ENCODE peak calls at places on chromosome 14, in seven cellular contexts. V is heart left ventricle; T is breast epithelium; N is tibial nerve; D is foreskin fibroblast; A is CD8-positive, alpha-beta memory T cell; B is effector memory CD4-positive, alpha-beta T cell. P is an unnamed sample.

GRCh38 chr14:55301722-55302121 is 30.5 kb downstream of the FBXO34 start:
- DNase-seq in T (no peak), D (peak), N (no peak), B (no peak), V (no peak), A (no peak), P (no peak)

GRCh38 chr14:52325632-52326031 is 11.5 kb downstream of the PTGER2 start:
- DNase-seq in N (no peak), D (no peak), T (no peak), V (no peak), A (no peak), B (no peak), P (no peak)

GRCh38 chr14:88422919-88423318 is 37.5 kb downstream of the SPATA7 start:
- DNase-seq in T (no peak), N (no peak), D (peak), A (no peak), V (no peak), B (no peak), P (no peak)

GRCh38 chr14:91146661-91147060 is 32.8 kb downstream of the DGLUCY start:
- DNase-seq in T (no peak), D (no peak), A (no peak), V (no peak), B (no peak), N (no peak), P (no peak)

GRCh38 chr14:65334765-65335411 is 77.6 kb upstream of the FUT8 start:
- DNase-seq in T (no peak), V (no peak), N (no peak), A (no peak), D (peak), B (no peak), P (peak)

GRCh38 chr14:36553650-36554260 is 28.7 kb downstream of the NKX2-8 start:
- DNase-seq in D (peak), T (no peak), N (peak), A (no peak), V (no peak), B (no peak), P (peak)

GRCh38 chr14:80974338-80975078 is 19.1 kb downstream of the TSHR start:
- DNase-seq in T (no peak), D (peak), B (no peak), N (no peak), A (no peak), V (no peak), P (no peak)

GRCh38 chr14:48805315-48805714 is 780.9 kb downstream of the RPS29 start:
- DNase-seq in N (no peak), V (no peak), A (no peak), D (no peak), T (no peak), B (no peak), P (peak)

GRCh38 chr14:33876274-33876673 is 74.6 kb downstream of the EGLN3 start:
- DNase-seq in B (no peak), A (no peak), V (no peak), T (no peak), D (no peak), N (no peak), P (no peak)

DNA sequence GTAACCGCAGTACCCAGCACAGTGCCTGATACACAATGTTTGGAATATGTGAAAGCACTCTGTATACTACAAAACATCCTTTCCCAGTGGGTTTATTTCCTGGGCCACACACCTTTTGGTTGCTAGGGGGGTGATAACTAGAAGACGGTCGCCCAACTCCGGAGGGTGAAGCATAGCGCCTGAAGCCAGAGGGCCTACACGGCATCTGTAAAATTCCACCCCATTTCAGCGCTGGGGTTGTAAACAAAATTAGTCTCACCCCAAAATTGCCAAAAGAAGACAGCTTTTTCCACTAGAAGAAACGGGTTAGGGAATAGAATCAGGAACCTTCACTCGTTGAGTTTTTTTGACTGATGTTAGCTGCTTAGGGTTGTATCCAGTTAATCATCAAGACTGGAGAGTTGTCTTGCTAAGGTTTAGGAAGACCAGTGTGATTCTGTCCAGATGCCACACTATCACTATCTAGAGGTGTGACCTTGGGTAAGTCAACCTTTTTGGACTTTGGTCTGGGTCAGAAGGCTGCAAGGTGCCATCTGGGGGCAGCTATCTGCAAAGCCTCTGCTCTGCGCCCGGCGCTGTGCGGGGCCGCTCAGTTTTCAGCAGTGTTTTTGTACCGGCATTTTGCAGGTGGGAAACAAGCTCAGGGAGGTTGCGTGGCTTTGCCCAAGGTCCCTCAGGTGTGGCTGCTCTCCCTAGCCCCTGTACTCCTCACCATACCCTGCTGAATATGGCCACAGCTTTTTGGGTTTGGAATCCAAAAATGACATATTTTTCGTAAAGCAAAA is 1.3 kb downstream of the ZNF839 start:
- DNase-seq in V (no peak), A (no peak), D (no peak), T (no peak), N (no peak), B (no peak), P (no peak)
- H3K4me3 ChIP-seq in V (no peak), A (peak), D (peak), T (peak), N (peak), B (no peak), P (no peak)

DNA sequence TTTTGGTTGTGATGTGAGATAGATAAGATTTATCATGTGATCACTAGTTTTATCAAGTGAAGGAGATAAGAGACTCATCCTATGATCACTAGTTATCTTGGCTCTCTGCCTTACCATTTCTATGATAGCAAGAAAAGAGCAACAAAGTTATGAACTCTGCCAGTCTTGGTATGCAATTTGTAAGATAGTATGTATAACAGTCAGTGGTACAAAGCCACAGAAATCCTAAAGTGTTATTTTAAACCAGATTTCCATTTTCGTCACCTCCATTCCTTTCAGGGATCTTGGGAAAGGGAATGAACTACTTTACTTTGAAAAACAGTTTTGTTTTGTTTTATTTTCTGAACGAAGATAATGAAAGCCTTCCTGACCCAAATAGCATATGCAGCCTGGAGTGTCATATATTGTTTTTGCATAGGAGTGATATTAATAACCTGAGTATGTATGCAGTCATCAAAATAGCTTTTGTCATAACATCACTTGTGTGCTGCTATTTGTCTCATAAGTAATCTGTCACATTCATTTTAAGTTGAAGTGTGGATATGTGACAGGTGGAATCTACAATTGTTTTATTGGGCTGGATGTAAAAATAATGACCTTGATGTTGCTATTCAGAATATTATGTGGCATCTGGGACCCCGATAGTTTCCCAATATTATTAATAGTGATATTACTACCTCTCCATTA is 35.0 kb downstream of the FLRT2 start:
- DNase-seq in D (peak), N (no peak), T (no peak), V (no peak), A (no peak), B (no peak), P (no peak)
- H3K4me3 ChIP-seq in D (no peak), N (no peak), T (no peak), V (no peak), A (no peak), B (no peak), P (no peak)

GRCh38 chr14:64184103-64184729 is 110.0 kb downstream of the ESR2 start:
- DNase-seq in T (no peak), D (no peak), N (no peak), B (no peak), V (no peak), A (no peak), P (no peak)

GRCh38 chr14:64190974-64191502 is 103.1 kb downstream of the ESR2 start:
- DNase-seq in T (no peak), B (no peak), V (no peak), N (no peak), A (no peak), D (no peak), P (no peak)

GRCh38 chr14:64186231-64187129 is 107.7 kb downstream of the ESR2 start:
- DNase-seq in T (no peak), D (no peak), V (no peak), N (no peak), A (no peak), B (no peak), P (peak)

GRCh38 chr14:64185184-64185583 is 109.0 kb downstream of the ESR2 start:
- DNase-seq in N (no peak), D (no peak), B (no peak), V (no peak), T (no peak), A (no peak), P (no peak)

DNA sequence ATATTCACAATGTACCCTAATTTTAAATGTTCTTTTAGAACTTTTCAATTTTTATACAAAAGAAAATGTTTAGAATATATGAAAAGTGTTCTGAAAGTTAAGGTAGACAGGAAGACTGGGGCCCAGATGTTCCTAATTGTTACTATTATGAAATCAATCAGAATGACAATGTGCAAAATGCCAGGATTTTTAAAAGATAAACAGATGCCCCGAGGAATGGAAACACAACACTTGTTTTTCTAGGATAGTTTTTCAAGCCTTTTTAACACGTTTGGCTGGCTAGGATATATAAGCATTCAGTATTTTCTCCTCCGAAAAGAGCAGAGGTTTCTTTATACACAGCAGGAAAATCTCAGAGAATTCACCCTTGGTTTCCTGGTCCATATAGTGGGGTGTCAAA is 106.8 kb downstream of the ESR2 start:
- DNase-seq in D (peak), B (no peak), T (no peak), N (no peak), V (no peak), A (no peak), P (no peak)
- H3K4me3 ChIP-seq in D (no peak), B (no peak), T (no peak), N (no peak), V (no peak), A (no peak), P (no peak)

DNA sequence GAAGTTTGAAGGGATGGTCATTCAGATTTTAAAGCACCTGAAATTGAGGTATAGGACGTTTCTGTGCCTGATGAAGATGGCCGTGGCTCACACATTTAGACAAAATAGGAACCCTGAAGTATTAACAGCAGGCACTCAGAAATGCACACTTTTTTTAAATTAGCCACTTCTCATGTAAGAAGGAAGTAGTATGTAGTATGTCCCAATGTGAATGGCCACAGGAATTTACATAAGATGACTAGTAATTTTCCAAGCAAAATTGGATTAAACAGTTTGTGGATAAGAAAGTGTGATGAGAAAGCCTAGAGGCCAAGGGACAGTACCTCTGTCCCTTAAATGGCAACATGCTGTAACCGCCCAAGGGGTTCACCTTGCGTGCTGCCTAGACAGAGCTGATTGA is 1.8 kb upstream of the MIS18BP1 start:
- DNase-seq in N (no peak), T (no peak), B (no peak), D (no peak), A (no peak), V (no peak), P (no peak)
- H3K4me3 ChIP-seq in N (no peak), T (no peak), B (no peak), D (no peak), A (no peak), V (no peak), P (no peak)

P was measured in iPS DF 6.9.